ENCODE peak calls at places on chromosomes 12 and 14, in six cellular contexts. One of them, this sample, is unnamed.

GRCh38 chr12:2183556-2184541 is 131.1 kb downstream of the CACNA1C start:
- DNase-seq in cardiac fibroblast: peak
- DNase-seq in activated CD4-positive, CD25-positive, alpha-beta regulatory T cell: no peak
- DNase-seq in SW480: no peak
- DNase-seq in iris pigment epithelial cell: peak
- DNase-seq in SW 1271: no peak
- DNase-seq in this sample: no peak

GRCh38 chr12:18387706-18388105 is 126.4 kb downstream of the PIK3C2G start:
- DNase-seq in cardiac fibroblast: no peak
- DNase-seq in activated CD4-positive, CD25-positive, alpha-beta regulatory T cell: no peak
- DNase-seq in SW480: no peak
- DNase-seq in iris pigment epithelial cell: peak
- DNase-seq in SW 1271: no peak
- DNase-seq in this sample: no peak

GRCh38 chr14:86646688-86647687 is 1117.0 kb downstream of the FLRT2 start:
- DNase-seq in cardiac fibroblast: peak
- DNase-seq in activated CD4-positive, CD25-positive, alpha-beta regulatory T cell: no peak
- DNase-seq in SW480: no peak
- DNase-seq in iris pigment epithelial cell: peak
- DNase-seq in SW 1271: no peak
- DNase-seq in this sample: no peak

GRCh38 chr12:116426391-116427136 is 132.6 kb upstream of the MAP1LC3B2 start:
- DNase-seq in cardiac fibroblast: peak
- DNase-seq in activated CD4-positive, CD25-positive, alpha-beta regulatory T cell: no peak
- DNase-seq in SW480: peak
- DNase-seq in iris pigment epithelial cell: peak
- DNase-seq in SW 1271: peak
- DNase-seq in this sample: no peak

GRCh38 chr12:106170285-106170684 is 31.5 kb upstream of the NUAK1 start:
- DNase-seq in cardiac fibroblast: peak
- DNase-seq in activated CD4-positive, CD25-positive, alpha-beta regulatory T cell: no peak
- DNase-seq in SW480: no peak
- DNase-seq in iris pigment epithelial cell: peak
- DNase-seq in SW 1271: no peak
- DNase-seq in this sample: no peak

GRCh38 chr12:32569256-32569655 is 109.8 kb upstream of the DNM1L start:
- DNase-seq in cardiac fibroblast: peak
- DNase-seq in activated CD4-positive, CD25-positive, alpha-beta regulatory T cell: no peak
- DNase-seq in SW480: no peak
- DNase-seq in iris pigment epithelial cell: no peak
- DNase-seq in SW 1271: no peak
- DNase-seq in this sample: no peak

GRCh38 chr12:42706331-42706730 is 116.8 kb upstream of the PRICKLE1 start:
- DNase-seq in cardiac fibroblast: no peak
- DNase-seq in activated CD4-positive, CD25-positive, alpha-beta regulatory T cell: no peak
- DNase-seq in SW480: no peak
- DNase-seq in iris pigment epithelial cell: no peak
- DNase-seq in SW 1271: no peak
- DNase-seq in this sample: no peak

GRCh38 chr12:105955976-105956375 is 182.8 kb downstream of the NUAK1 start:
- DNase-seq in cardiac fibroblast: no peak
- DNase-seq in activated CD4-positive, CD25-positive, alpha-beta regulatory T cell: no peak
- DNase-seq in SW480: no peak
- DNase-seq in iris pigment epithelial cell: peak
- DNase-seq in SW 1271: no peak
- DNase-seq in this sample: no peak

GRCh38 chr12:56338643-56339422 is at the start of gene IL23A:
- DNase-seq in cardiac fibroblast: no peak
- DNase-seq in activated CD4-positive, CD25-positive, alpha-beta regulatory T cell: peak
- DNase-seq in SW480: peak
- DNase-seq in iris pigment epithelial cell: peak
- DNase-seq in SW 1271: no peak
- DNase-seq in this sample: peak

GRCh38 chr12:80472912-80473500 is 29.0 kb downstream of the PTPRQ start:
- DNase-seq in cardiac fibroblast: peak
- DNase-seq in activated CD4-positive, CD25-positive, alpha-beta regulatory T cell: no peak
- DNase-seq in SW480: peak
- DNase-seq in iris pigment epithelial cell: peak
- DNase-seq in SW 1271: peak
- DNase-seq in this sample: no peak

GRCh38 chr12:54068423-54069070 is 14.9 kb downstream of the HOXC4 start:
- DNase-seq in cardiac fibroblast: no peak
- DNase-seq in activated CD4-positive, CD25-positive, alpha-beta regulatory T cell: no peak
- DNase-seq in SW480: no peak
- DNase-seq in iris pigment epithelial cell: no peak
- DNase-seq in SW 1271: no peak
- DNase-seq in this sample: no peak

GRCh38 chr12:10722905-10723866 is at the start of gene YBX3:
- DNase-seq in cardiac fibroblast: peak
- DNase-seq in activated CD4-positive, CD25-positive, alpha-beta regulatory T cell: no peak
- DNase-seq in SW480: peak
- DNase-seq in iris pigment epithelial cell: peak
- DNase-seq in SW 1271: peak
- DNase-seq in this sample: peak

GRCh38 chr12:55624056-55624455 is 12.6 kb upstream of the OR10P1 start:
- DNase-seq in cardiac fibroblast: no peak
- DNase-seq in activated CD4-positive, CD25-positive, alpha-beta regulatory T cell: no peak
- DNase-seq in SW480: peak
- DNase-seq in iris pigment epithelial cell: peak
- DNase-seq in SW 1271: no peak
- DNase-seq in this sample: no peak

GRCh38 chr12:47838286-47838931 is 18.7 kb upstream of the HDAC7 start:
- DNase-seq in cardiac fibroblast: peak
- DNase-seq in activated CD4-positive, CD25-positive, alpha-beta regulatory T cell: no peak
- DNase-seq in SW480: no peak
- DNase-seq in iris pigment epithelial cell: no peak
- DNase-seq in SW 1271: no peak
- DNase-seq in this sample: no peak

GRCh38 chr12:108689314-108690190 is 41.8 kb downstream of the CORO1C start:
- DNase-seq in cardiac fibroblast: peak
- DNase-seq in activated CD4-positive, CD25-positive, alpha-beta regulatory T cell: no peak
- DNase-seq in SW480: peak
- DNase-seq in iris pigment epithelial cell: peak
- DNase-seq in SW 1271: no peak
- DNase-seq in this sample: no peak

GRCh38 chr14:33460119-33460518 is 490.8 kb downstream of the EGLN3 start:
- DNase-seq in cardiac fibroblast: peak
- DNase-seq in activated CD4-positive, CD25-positive, alpha-beta regulatory T cell: no peak
- DNase-seq in SW480: no peak
- DNase-seq in iris pigment epithelial cell: no peak
- DNase-seq in SW 1271: no peak
- DNase-seq in this sample: no peak

GRCh38 chr12:131902332-131903241 is 8.2 kb downstream of the ULK1 start:
- DNase-seq in cardiac fibroblast: no peak
- DNase-seq in activated CD4-positive, CD25-positive, alpha-beta regulatory T cell: no peak
- DNase-seq in SW480: no peak
- DNase-seq in iris pigment epithelial cell: no peak
- DNase-seq in SW 1271: no peak
- DNase-seq in this sample: no peak

GRCh38 chr12:113912761-113913295 is 53.3 kb downstream of the RBM19 start:
- DNase-seq in cardiac fibroblast: peak
- DNase-seq in activated CD4-positive, CD25-positive, alpha-beta regulatory T cell: no peak
- DNase-seq in SW480: peak
- DNase-seq in iris pigment epithelial cell: peak
- DNase-seq in SW 1271: peak
- DNase-seq in this sample: peak

GRCh38 chr14:99678198-99678597 is 5.9 kb upstream of the CYP46A1 start:
- DNase-seq in cardiac fibroblast: no peak
- DNase-seq in activated CD4-positive, CD25-positive, alpha-beta regulatory T cell: no peak
- DNase-seq in SW480: no peak
- DNase-seq in iris pigment epithelial cell: no peak
- DNase-seq in SW 1271: no peak
- DNase-seq in this sample: no peak